ENCODE peak calls at places on chromosomes 3 and 15, in four cellular contexts. W is CD8-positive, alpha-beta memory T cell; T is GM23248; N is endothelial cell of umbilical vein. D is an unnamed sample.

GRCh38 chr3:73451276-73451973 is 173.3 kb downstream of the PDZRN3 start:
- DNase-seq in W (no peak), T (no peak), N (no peak), D (no peak)

GRCh38 chr3:47404955-47405790 is 24.4 kb downstream of the PTPN23 start:
- DNase-seq in W (no peak), T (peak), N (no peak), D (no peak)

GRCh38 chr3:72347819-72348319 is 500.4 kb downstream of the SHQ1 start:
- DNase-seq in W (peak), T (peak), N (peak), D (peak)

GRCh38 chr3:141410861-141411771 is 42.8 kb downstream of the ZBTB38 start:
- DNase-seq in W (peak), T (peak), N (peak), D (no peak)

GRCh38 chr15:90401499-90401898 is 13.5 kb downstream of the IQGAP1 start:
- DNase-seq in W (no peak), T (no peak), N (peak), D (no peak)

GRCh38 chr3:108473711-108474110 is 36.7 kb downstream of the MYH15 start:
- DNase-seq in W (no peak), T (no peak), N (no peak), D (no peak)

GRCh38 chr3:177195941-177196472 is 1.3 kb downstream of the TBL1XR1 start:
- DNase-seq in W (peak), T (peak), N (peak), D (no peak)

GRCh38 chr3:195260286-195260905 is 10.6 kb downstream of the XXYLT1 start:
- DNase-seq in W (no peak), T (peak), N (peak), D (no peak)

GRCh38 chr3:126515066-126515706 is 2.4 kb downstream of the UROC1 start:
- DNase-seq in W (no peak), T (no peak), N (no peak), D (no peak)

GRCh38 chr3:27880969-27881892 is 159.1 kb upstream of the EOMES start:
- DNase-seq in W (peak), T (no peak), N (no peak), D (no peak)

GRCh38 chr3:73547427-73548036 is 77.2 kb downstream of the PDZRN3 start:
- DNase-seq in W (no peak), T (peak), N (no peak), D (no peak)

GRCh38 chr15:65868546-65869126 is 655 bp upstream of the RAB11A start:
- DNase-seq in W (no peak), T (peak), N (no peak), D (no peak)

GRCh38 chr3:123489400-123490004 is 40.6 kb upstream of the ADCY5 start:
- DNase-seq in W (peak), T (peak), N (peak), D (peak)

GRCh38 chr15:100596792-100597191 is 5.2 kb downstream of the LINS1 start:
- DNase-seq in W (peak), T (no peak), N (no peak), D (peak)

GRCh38 chr3:49339593-49339946 is 283 bp downstream of the USP4 start:
- DNase-seq in W (no peak), T (peak), N (no peak), D (no peak)

GRCh38 chr3:180594631-180595348 is 7.2 kb upstream of the TTC14 start:
- DNase-seq in W (no peak), T (peak), N (peak), D (no peak)

GRCh38 chr15:63599401-63600000 is 2.3 kb downstream of the FBXL22 start:
- DNase-seq in W (peak), T (peak), N (peak), D (peak)

GRCh38 chr15:63156708-63157065 is 590 bp downstream of the RPS27L start:
- DNase-seq in W (no peak), T (peak), N (peak), D (no peak)

GRCh38 chr3:13013994-13014754 is 59.1 kb downstream of the IQSEC1 start:
- DNase-seq in W (peak), T (no peak), N (no peak), D (peak)

GRCh38 chr3:54069961-54070360 is 52.4 kb upstream of the CACNA2D3 start:
- DNase-seq in W (no peak), T (no peak), N (no peak), D (no peak)

GRCh38 chr15:63218114-63218808 is 28.9 kb downstream of the RAB8B start:
- DNase-seq in W (no peak), T (peak), N (no peak), D (no peak)

GRCh38 chr15:68770206-68770605 is 50.5 kb downstream of the ANP32A start:
- DNase-seq in W (no peak), T (no peak), N (no peak), D (no peak)

GRCh38 chr15:66108483-66109270 is 144.9 kb downstream of the MEGF11 start:
- DNase-seq in W (no peak), T (no peak), N (no peak), D (peak)

GRCh38 chr15:63145426-63145825 is 11.9 kb downstream of the RPS27L start:
- DNase-seq in W (no peak), T (no peak), N (no peak), D (no peak)

GRCh38 chr15:94164202-94164807 is 67.1 kb upstream of the MCTP2 start:
- DNase-seq in W (peak), T (peak), N (peak), D (no peak)

GRCh38 chr3:147038456-147038855 is 367.9 kb downstream of the ZIC4 start:
- DNase-seq in W (no peak), T (peak), N (no peak), D (no peak)

GRCh38 chr15:66287461-66288055 is 5.8 kb upstream of the DIS3L start:
- DNase-seq in W (peak), T (peak), N (peak), D (no peak)

GRCh38 chr15:69697913-69698312 is 245.3 kb downstream of the RPLP1 start:
- DNase-seq in W (no peak), T (no peak), N (no peak), D (no peak)

GRCh38 chr3:154304116-154304786 is 20.0 kb downstream of the DHX36 start:
- DNase-seq in W (no peak), T (peak), N (no peak), D (no peak)

GRCh38 chr3:59049671-59050331 is at the start of gene CFAP20DC:
- DNase-seq in W (peak), T (peak), N (peak), D (peak)

GRCh38 chr3:177802151-177802900 is 605.0 kb upstream of the TBL1XR1 start:
- DNase-seq in W (no peak), T (peak), N (no peak), D (no peak)

GRCh38 chr15:98733098-98733497 is 84.8 kb downstream of the IGF1R start:
- DNase-seq in W (no peak), T (no peak), N (no peak), D (no peak)

GRCh38 chr3:12159227-12159601 is 502 bp upstream of the TIMP4 start:
- DNase-seq in W (no peak), T (peak), N (no peak), D (no peak)

GRCh38 chr3:134838599-134838998 is 43.5 kb downstream of the EPHB1 start:
- DNase-seq in W (no peak), T (no peak), N (no peak), D (no peak)

GRCh38 chr15:99631256-99631655 is 65.5 kb downstream of the MEF2A start:
- DNase-seq in W (no peak), T (no peak), N (peak), D (no peak)

GRCh38 chr3:157375342-157375986 is 61.2 kb upstream of the PTX3 start:
- DNase-seq in W (no peak), T (no peak), N (peak), D (no peak)

DNA sequence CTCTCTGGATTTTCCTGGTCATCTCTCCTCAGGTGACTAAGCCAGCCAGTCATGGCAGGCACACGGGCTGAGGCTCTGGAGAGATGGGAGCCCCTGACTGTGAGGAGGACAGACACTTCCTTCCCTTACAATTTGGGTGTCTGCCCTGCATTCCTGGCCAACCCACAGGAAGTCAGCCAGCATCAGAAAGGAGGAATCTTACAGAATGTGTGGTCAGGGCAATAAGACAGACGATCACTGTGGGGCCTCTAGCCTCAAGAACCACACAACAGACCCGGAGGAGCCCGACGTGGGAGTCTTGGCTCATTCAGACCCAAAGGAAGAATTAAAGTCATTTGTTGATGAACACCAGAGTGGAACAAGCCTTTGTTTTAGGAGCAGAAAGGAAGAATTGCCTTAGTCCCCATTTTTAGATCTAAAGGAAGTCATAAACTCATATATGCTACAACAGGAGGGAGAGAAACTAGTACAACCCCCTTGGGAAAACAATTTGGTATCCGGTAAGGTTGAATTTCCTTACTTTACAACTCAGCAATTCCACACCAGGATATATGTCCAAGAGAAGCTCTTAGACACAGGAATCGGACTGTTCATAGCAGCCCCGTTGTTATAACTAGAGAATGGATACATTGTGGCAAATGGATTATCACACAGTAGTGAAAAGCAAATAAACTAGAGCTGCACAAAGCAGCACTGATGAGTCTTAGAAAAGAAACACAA is 62.2 kb downstream of the ABTB1 start:
- DNase-seq in W (no peak), T (peak), N (peak), D (peak)
- H3K4me3 ChIP-seq in W (no peak), T (peak), N (no peak), D (peak)

GRCh38 chr3:132341746-132342145 is 24.5 kb downstream of the ACP3 start:
- DNase-seq in W (no peak), T (no peak), N (no peak), D (no peak)
- H3K4me3 ChIP-seq in W (no peak), T (no peak), N (no peak), D (no peak)

DNA sequence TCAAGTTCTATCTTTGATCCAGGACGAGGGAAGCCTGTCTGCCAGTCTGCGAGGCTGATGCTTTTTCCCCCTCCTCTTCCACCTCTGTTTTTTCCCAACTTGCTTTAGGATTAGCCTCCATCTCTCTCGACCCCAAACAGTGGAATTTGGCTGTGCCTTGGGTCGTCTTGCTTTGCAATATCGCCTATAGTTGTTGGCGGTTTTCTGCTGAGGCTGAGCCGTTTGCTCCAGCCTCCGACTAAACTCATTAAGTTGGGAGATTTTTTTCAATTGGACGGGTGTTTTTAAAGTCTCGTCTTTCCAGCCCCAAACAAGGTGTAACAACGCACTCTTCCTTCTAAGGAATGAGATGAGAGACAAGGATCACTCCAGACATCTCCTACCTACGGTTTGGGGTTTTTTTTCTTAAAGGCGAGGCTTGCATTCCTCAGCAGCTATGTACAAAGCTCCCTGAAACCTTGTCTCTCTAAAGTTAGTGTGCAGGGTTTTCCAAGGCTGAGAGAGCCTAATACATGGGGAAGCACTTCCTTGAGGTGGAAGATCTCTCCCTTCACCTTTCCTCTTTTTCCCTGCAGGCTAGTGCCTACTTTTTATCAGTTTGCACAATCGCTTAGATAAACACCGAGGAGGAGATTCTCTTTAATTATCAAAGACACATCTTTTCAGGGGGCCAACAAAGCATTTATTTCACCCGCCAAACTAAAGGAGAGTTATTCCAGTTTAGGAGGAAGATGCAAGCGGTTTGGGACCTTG is 4.7 kb upstream of the NR2F2 start:
- DNase-seq in W (no peak), T (peak), N (peak), D (no peak)
- H3K4me3 ChIP-seq in W (peak), T (peak), N (peak), D (peak)

DNA sequence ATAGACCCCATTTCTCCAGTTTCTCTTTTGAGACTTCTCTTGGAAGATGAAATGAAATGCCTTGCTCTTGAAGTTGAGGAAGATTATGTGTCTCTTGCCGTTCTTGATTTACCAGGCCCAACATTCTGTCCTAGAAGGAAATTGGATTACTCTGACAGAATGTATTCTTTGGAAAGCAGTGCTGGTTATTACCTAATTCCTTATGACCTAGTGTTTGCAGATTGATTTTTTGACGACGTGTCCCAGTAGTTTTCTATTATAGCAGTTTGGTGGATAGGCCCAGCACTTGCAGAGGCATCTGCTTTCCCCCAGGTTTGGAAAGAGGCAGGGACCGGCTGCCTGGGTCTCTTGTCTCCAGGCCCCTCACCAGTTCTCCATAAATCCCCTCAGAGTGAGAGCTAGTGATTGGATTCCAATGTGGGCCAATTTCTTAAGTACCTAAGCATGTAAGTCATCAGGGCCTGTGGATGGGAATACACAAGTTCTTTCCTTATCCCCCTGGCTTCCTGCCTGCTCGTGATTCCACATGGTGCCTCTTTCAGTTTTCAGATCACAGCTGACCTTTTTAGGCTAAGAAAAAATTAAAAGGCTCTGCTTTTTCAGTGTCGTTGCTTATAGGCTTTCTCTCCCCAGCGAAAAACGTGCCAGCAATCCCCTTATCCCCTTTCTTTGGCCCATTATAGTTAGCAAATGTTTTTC is 50.2 kb downstream of the EPHB3 start:
- DNase-seq in W (no peak), T (no peak), N (no peak), D (no peak)
- H3K4me3 ChIP-seq in W (no peak), T (no peak), N (no peak), D (no peak)

DNA sequence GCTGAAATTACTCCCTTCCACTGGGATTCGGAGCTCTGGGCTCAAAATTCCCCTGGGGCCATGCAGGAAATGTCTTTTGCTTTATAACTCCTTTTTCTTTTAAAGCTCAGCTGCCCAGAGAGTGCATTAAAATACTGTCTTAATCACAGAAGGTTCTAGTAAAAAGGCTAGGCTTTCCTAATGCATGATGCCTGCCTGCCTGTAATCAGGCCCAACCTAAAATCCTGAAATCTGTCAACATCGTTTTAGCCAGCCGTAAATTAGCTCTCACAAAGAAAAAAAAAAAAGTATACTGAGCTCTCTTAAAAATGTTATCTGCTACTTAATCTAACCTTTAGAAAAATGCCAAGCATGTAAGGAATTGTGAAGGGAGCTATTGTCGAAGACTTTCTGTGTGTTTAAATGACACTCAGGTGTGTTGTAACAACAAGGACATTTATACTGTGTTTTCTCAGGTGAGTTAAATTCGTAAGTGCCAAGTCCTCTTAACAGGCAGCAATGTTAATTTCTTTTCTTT is 26.4 kb downstream of the RARB start:
- DNase-seq in W (no peak), T (peak), N (peak), D (no peak)
- H3K4me3 ChIP-seq in W (no peak), T (peak), N (no peak), D (peak)

GRCh38 chr15:38073278-38073930 is 139.0 kb downstream of the TMCO5A start:
- DNase-seq in W (no peak), T (peak), N (peak), D (no peak)
- H3K4me3 ChIP-seq in W (no peak), T (peak), N (no peak), D (peak)

GRCh38 chr3:16059700-16060357 is 114.7 kb upstream of the GALNT15 start:
- DNase-seq in W (no peak), T (no peak), N (no peak), D (no peak)
- H3K4me3 ChIP-seq in W (no peak), T (peak), N (no peak), D (no peak)

DNA sequence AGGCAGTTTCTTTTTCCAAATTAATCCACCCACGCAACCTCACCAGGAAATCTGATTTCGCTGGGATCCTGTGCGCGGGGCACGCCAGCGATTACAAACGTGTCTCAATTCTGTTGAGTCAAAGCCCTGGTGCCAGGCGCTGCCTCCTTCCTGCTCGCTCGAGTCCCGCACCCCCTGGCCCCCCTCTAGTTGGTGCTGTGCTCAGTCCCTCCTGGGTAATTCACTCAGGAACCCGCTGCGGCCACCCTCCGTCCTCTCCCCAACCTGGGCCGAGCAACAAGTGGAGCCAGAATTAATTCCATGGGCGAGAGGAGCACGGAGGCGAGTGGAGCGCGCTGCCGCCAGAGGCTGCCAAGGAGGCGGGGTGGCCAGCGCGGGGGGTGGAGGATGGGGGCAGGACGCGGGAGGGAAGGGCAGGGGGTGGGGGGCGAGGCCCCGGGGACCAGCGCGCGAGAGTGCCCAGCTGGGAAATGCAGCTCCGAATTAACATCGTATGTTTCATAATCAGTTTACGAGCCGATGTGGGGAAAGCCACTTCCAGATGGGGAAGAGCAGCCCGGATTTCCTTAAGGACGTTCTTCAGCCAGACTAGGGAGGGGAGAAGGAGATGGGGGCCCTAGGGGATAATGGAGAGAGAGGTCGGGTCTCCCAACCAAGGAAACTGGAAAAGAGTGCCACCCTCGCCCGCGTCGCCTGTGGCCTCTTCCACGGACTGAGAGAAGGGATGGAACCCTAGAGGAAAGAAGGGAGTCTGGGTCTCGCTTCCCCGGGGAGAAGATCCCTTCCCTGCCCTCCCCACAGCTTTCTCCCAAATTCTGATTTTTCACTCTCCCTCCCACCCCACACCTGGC is 5.8 kb downstream of the WNT5A start:
- DNase-seq in W (no peak), T (peak), N (no peak), D (no peak)
- H3K4me3 ChIP-seq in W (no peak), T (peak), N (no peak), D (peak)